ENCODE peak calls at places on chromosomes 16 and 17, in four cellular contexts. One of them, this sample, is unnamed.

GRCh38 chr17:33908363-33909064 is 346.6 kb upstream of the CCL2 start:
- DNase-seq in mammary epithelial cell: no peak
- DNase-seq in heart right ventricle: no peak
- DNase-seq in upper lobe of left lung: no peak
- DNase-seq in this sample: no peak

GRCh38 chr17:828761-829160 is 46.6 kb downstream of the MRM3 start:
- DNase-seq in heart right ventricle: no peak
- DNase-seq in upper lobe of left lung: no peak
- DNase-seq in mammary epithelial cell: no peak
- DNase-seq in this sample: no peak

GRCh38 chr16:87958632-87959031 is 7.4 kb downstream of the BANP start:
- DNase-seq in heart right ventricle: no peak
- DNase-seq in upper lobe of left lung: no peak
- DNase-seq in mammary epithelial cell: no peak
- DNase-seq in this sample: no peak

GRCh38 chr17:68592667-68593330 is 8.4 kb downstream of the FAM20A start:
- DNase-seq in upper lobe of left lung: no peak
- DNase-seq in heart right ventricle: no peak
- DNase-seq in mammary epithelial cell: no peak
- DNase-seq in this sample: no peak

GRCh38 chr17:40548491-40548981 is 16.7 kb downstream of the CCR7 start:
- DNase-seq in upper lobe of left lung: no peak
- DNase-seq in heart right ventricle: no peak
- DNase-seq in mammary epithelial cell: no peak
- DNase-seq in this sample: no peak

GRCh38 chr17:44167181-44167861 is 3.2 kb upstream of the ASB16 start:
- DNase-seq in mammary epithelial cell: no peak
- DNase-seq in upper lobe of left lung: no peak
- DNase-seq in heart right ventricle: no peak
- DNase-seq in this sample: no peak

GRCh38 chr16:46996391-46996790 is 22.9 kb upstream of the DNAJA2 start:
- DNase-seq in heart right ventricle: no peak
- DNase-seq in upper lobe of left lung: no peak
- DNase-seq in mammary epithelial cell: no peak
- DNase-seq in this sample: no peak

GRCh38 chr17:28282596-28282995 is 36.4 kb upstream of the TMEM97 start:
- DNase-seq in heart right ventricle: no peak
- DNase-seq in upper lobe of left lung: no peak
- DNase-seq in mammary epithelial cell: peak; percentile 91
- DNase-seq in this sample: no peak

GRCh38 chr17:68449021-68449739 is 8.1 kb downstream of the WIPI1 start:
- DNase-seq in upper lobe of left lung: no peak
- DNase-seq in heart right ventricle: no peak
- DNase-seq in mammary epithelial cell: no peak
- DNase-seq in this sample: peak; percentile 32

GRCh38 chr17:36937961-36938565 is 788 bp downstream of the LHX1 start:
- DNase-seq in mammary epithelial cell: no peak
- DNase-seq in heart right ventricle: no peak
- DNase-seq in upper lobe of left lung: peak; percentile 84
- DNase-seq in this sample: no peak
- H3K4me1 ChIP-seq in mammary epithelial cell: peaks cover 58% of the 10 kb centered on the region
- H3K4me1 ChIP-seq in heart right ventricle: peaks cover 58% of the 10 kb centered on the region
- H3K4me1 ChIP-seq in upper lobe of left lung: peaks cover 72% of the 10 kb centered on the region
- H3K4me1 ChIP-seq in this sample: peaks cover 60% of the 10 kb centered on the region

GRCh38 chr17:7803981-7804380 is 30.0 kb upstream of the KDM6B start:
- DNase-seq in upper lobe of left lung: no peak
- DNase-seq in mammary epithelial cell: peak; percentile 46
- DNase-seq in heart right ventricle: no peak
- DNase-seq in this sample: no peak
- H3K27me3 ChIP-seq in upper lobe of left lung: no peaks in the 10 kb centered on the region
- H3K27me3 ChIP-seq in mammary epithelial cell: no peaks in the 10 kb centered on the region
- H3K27me3 ChIP-seq in heart right ventricle: peaks cover 14% of the 10 kb centered on the region
- H3K27me3 ChIP-seq in this sample: no peaks in the 10 kb centered on the region

GRCh38 chr17:45255358-45255757 is 6.5 kb downstream of the SPATA32 start:
- DNase-seq in mammary epithelial cell: no peak
- DNase-seq in upper lobe of left lung: no peak
- DNase-seq in heart right ventricle: no peak
- DNase-seq in this sample: no peak

GRCh38 chr17:45257115-45257514 is 4.8 kb downstream of the SPATA32 start:
- DNase-seq in upper lobe of left lung: no peak
- DNase-seq in heart right ventricle: no peak
- DNase-seq in mammary epithelial cell: no peak
- DNase-seq in this sample: no peak

GRCh38 chr17:45253879-45254278 is 8.0 kb downstream of the SPATA32 start:
- DNase-seq in mammary epithelial cell: no peak
- DNase-seq in heart right ventricle: no peak
- DNase-seq in upper lobe of left lung: no peak
- DNase-seq in this sample: no peak

GRCh38 chr17:45260204-45260783 is 1.6 kb downstream of the SPATA32 start:
- DNase-seq in upper lobe of left lung: no peak
- DNase-seq in heart right ventricle: no peak
- DNase-seq in mammary epithelial cell: no peak
- DNase-seq in this sample: no peak

GRCh38 chr17:45256114-45256966 is 5.6 kb downstream of the SPATA32 start:
- DNase-seq in upper lobe of left lung: no peak
- DNase-seq in heart right ventricle: no peak
- DNase-seq in mammary epithelial cell: no peak
- DNase-seq in this sample: no peak
- TF ChIP-seq CTCF in upper lobe of left lung: no peak
- TF ChIP-seq CTCF in heart right ventricle: no peak
- TF ChIP-seq CTCF in mammary epithelial cell: peak; percentile 6
- TF ChIP-seq CTCF in this sample: no peak

GRCh38 chr17:50205931-50206505 is 4.6 kb upstream of the COL1A1 start:
- DNase-seq in heart right ventricle: no peak
- DNase-seq in upper lobe of left lung: peak; percentile 12
- DNase-seq in mammary epithelial cell: no peak
- DNase-seq in this sample: no peak

GRCh38 chr17:50203589-50204345 is 2.3 kb upstream of the COL1A1 start:
- DNase-seq in heart right ventricle: no peak
- DNase-seq in upper lobe of left lung: no peak
- DNase-seq in mammary epithelial cell: no peak
- DNase-seq in this sample: peak; percentile 20

GRCh38 chr17:50204431-50204830 is 3.0 kb upstream of the COL1A1 start:
- DNase-seq in heart right ventricle: no peak
- DNase-seq in mammary epithelial cell: no peak
- DNase-seq in upper lobe of left lung: no peak
- DNase-seq in this sample: no peak

GRCh38 chr17:50206604-50207293 is 5.3 kb upstream of the COL1A1 start:
- DNase-seq in mammary epithelial cell: no peak
- DNase-seq in heart right ventricle: peak; percentile 52
- DNase-seq in upper lobe of left lung: peak; percentile 88
- DNase-seq in this sample: peak; percentile 83

DNA sequence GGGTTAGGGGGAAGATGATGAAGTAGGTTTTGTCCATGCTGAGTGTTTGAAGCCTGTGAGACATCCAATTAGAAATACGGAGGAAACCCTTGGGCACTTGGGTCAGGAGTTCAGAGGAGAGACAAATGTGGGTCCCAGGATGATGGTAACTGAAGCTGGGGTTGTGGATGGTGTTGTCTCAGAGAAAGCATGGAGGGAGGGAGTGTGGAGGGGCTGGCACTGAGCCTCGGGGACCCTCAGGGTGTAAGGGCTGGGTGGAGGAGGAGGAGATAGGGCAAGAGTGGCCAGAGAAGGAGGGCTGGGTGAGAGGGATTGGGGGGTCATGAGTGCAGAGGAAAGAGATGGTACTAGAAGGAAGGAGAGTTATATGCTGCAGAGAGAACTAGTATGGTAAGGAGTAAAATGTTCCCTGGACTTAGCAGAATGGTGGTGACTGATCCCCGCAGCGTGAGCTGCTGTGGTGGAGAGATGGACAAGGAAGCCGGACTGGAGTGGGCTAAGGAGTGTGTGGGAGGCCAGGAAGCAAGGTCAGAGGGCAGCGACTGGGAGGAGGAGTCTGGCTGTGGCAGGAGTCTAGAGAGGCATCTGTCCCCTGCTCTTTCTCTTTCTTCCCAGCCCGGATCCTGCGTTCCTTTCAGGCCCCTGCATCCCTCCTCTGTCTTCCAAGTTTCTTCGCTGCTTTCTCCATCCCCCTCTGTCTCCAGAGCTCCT is 3.8 kb upstream of the COL1A1 start:
- DNase-seq in heart right ventricle: peak; percentile 58
- DNase-seq in mammary epithelial cell: no peak
- DNase-seq in upper lobe of left lung: no peak
- DNase-seq in this sample: peak; percentile 77
- H3K4me1 ChIP-seq in heart right ventricle: peaks cover 5% of the 10 kb centered on the region
- H3K4me1 ChIP-seq in mammary epithelial cell: peaks cover 12% of the 10 kb centered on the region
- H3K4me1 ChIP-seq in upper lobe of left lung: peaks cover 10% of the 10 kb centered on the region
- H3K4me1 ChIP-seq in this sample: no peaks in the 10 kb centered on the region

DNA sequence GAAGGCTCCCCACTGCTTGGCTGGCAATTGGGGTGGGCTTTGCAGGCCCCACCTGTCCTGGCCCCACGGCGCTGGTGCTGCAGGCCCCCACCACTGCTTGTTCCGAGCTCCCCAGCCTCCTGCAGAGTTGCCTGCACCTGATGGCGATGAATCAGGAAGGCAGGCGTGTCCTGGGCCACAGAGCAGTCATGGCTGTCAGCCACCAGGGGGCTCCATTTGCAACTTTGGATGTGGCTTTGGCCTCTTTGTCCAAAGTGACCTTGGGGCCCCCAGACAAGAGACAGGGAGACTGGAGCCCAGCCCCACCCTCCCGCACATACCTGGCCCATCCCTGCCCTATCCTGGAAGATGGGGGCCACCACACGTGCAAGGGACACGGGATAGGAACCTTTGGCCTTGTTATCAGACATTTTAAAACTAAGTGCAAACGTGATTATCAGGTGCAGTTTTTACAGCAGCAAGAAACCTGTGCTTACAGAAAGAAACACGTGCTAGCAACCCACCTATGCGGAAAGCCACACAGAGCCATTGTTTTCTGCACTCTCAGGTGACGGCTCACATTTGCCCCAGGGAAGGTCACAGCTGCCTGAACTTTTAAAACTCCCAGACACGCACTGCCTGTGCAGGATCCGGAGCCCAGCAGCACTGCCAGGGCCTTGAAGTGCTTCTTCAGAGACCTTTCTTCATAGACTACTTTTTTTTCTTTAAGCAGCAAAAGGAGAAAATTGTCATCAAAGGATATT is at the start of gene DNASE1:
- DNase-seq in mammary epithelial cell: peak; percentile 40
- DNase-seq in upper lobe of left lung: no peak
- DNase-seq in heart right ventricle: peak; percentile 39
- DNase-seq in this sample: peak; percentile 41
- H3K27me3 ChIP-seq in mammary epithelial cell: no peaks in the 10 kb centered on the region
- H3K27me3 ChIP-seq in upper lobe of left lung: no peaks in the 10 kb centered on the region
- H3K27me3 ChIP-seq in heart right ventricle: no peaks in the 10 kb centered on the region
- H3K27me3 ChIP-seq in this sample: no peaks in the 10 kb centered on the region

GRCh38 chr17:5747276-5747675 is 163.0 kb upstream of the NLRP1 start:
- DNase-seq in upper lobe of left lung: no peak
- DNase-seq in heart right ventricle: no peak
- DNase-seq in mammary epithelial cell: no peak
- DNase-seq in this sample: no peak
- TF ChIP-seq CTCF in upper lobe of left lung: no peak
- TF ChIP-seq CTCF in heart right ventricle: no peak
- TF ChIP-seq CTCF in mammary epithelial cell: no peak
- TF ChIP-seq CTCF in this sample: no peak

DNA sequence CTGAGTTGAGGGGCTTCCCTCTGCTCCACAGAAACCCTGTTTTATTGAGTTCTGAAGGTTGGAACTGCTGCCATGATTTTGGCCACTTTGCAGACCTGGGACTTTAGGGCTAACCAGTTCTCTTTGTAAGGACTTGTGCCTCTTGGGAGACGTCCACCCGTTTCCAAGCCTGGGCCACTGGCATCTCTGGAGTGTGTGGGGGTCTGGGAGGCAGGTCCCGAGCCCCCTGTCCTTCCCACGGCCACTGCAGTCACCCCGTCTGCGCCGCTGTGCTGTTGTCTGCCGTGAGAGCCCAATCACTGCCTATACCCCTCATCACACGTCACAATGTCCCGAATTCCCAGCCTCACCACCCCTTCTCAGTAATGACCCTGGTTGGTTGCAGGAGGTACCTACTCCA is 26.0 kb downstream of the STH start:
- DNase-seq in upper lobe of left lung: no peak
- DNase-seq in mammary epithelial cell: no peak
- DNase-seq in heart right ventricle: no peak
- DNase-seq in this sample: no peak
- H3K4me1 ChIP-seq in upper lobe of left lung: peaks cover 10% of the 10 kb centered on the region
- H3K4me1 ChIP-seq in mammary epithelial cell: no peaks in the 10 kb centered on the region
- H3K4me1 ChIP-seq in heart right ventricle: peaks cover 18% of the 10 kb centered on the region
- H3K4me1 ChIP-seq in this sample: no peaks in the 10 kb centered on the region